ENCODE peak calls at places on chromosomes 7 and 10, in nine cellular contexts. J is H9, M is heart left ventricle, Z is endothelial cell, L is PC-3, T is OCI-LY7, H is left ventricle myocardium inferior, K is brain microvascular endothelial cell, B is fibroblast of the aortic adventitia. E is an unnamed sample.

GRCh38 chr7:140646931-140647647 is 6.5 kb upstream of the DENND2A start:
- DNase-seq in J (peak), M (peak), Z (peak), L (no peak), T (peak), H (no peak), K (no peak), B (peak), E (no peak)

GRCh38 chr7:155020996-155021395 is 18.1 kb upstream of the PAXIP1 start:
- DNase-seq in J (peak), M (no peak), Z (no peak), L (no peak), T (no peak), H (no peak), K (no peak), B (no peak), E (no peak)

GRCh38 chr7:100951172-100951571 is 1.8 kb downstream of the MUC3A start:
- DNase-seq in J (peak), M (no peak), Z (no peak), L (no peak), T (no peak), H (no peak), K (no peak), B (no peak), E (no peak)

GRCh38 chr10:74917481-74918077 is 91.2 kb downstream of the KAT6B start:
- DNase-seq in J (no peak), M (no peak), Z (no peak), L (peak), T (no peak), H (no peak), K (peak), B (peak), E (no peak)

GRCh38 chr7:139526578-139527544 is 3.4 kb downstream of the CLEC2L start:
- DNase-seq in J (no peak), M (no peak), Z (no peak), L (peak), T (no peak), H (no peak), K (peak), B (peak), E (no peak)

GRCh38 chr7:135859548-135859947 is 110.9 kb upstream of the FAM180A start:
- DNase-seq in J (no peak), M (no peak), Z (no peak), L (peak), T (no peak), H (no peak), K (peak), B (peak), E (no peak)

GRCh38 chr10:61943699-61944444 is 42.4 kb downstream of the ARID5B start:
- DNase-seq in J (no peak), M (no peak), Z (no peak), L (peak), T (peak), H (no peak), K (peak), B (peak), E (no peak)

GRCh38 chr7:16416289-16417282 is 4.8 kb downstream of the CRPPA start:
- DNase-seq in J (no peak), M (no peak), Z (no peak), L (peak), T (no peak), H (no peak), K (peak), B (peak), E (no peak)

GRCh38 chr7:130689683-130690082 is 3.3 kb upstream of the TSGA13 start:
- DNase-seq in J (no peak), M (no peak), Z (no peak), L (no peak), T (no peak), H (no peak), K (no peak), B (no peak), E (no peak)

GRCh38 chr7:23349484-23350157 is 50.5 kb downstream of the MALSU1 start:
- DNase-seq in J (no peak), M (no peak), Z (no peak), L (peak), T (no peak), H (no peak), K (peak), B (peak), E (no peak)

GRCh38 chr7:102843850-102844249 is 69.0 kb upstream of the LRRC17 start:
- DNase-seq in J (no peak), M (no peak), Z (no peak), L (no peak), T (no peak), H (no peak), K (no peak), B (no peak), E (no peak)

GRCh38 chr10:90798482-90798881 is 59.4 kb downstream of the HTR7 start:
- DNase-seq in J (no peak), M (no peak), Z (no peak), L (no peak), T (no peak), H (no peak), K (no peak), B (no peak), E (no peak)

GRCh38 chr10:52266858-52267257 is 47.2 kb upstream of the DKK1 start:
- DNase-seq in J (no peak), M (no peak), Z (no peak), L (no peak), T (no peak), H (no peak), K (no peak), B (no peak), E (no peak)

GRCh38 chr7:21620054-21620453 is 77.2 kb downstream of the DNAH11 start:
- DNase-seq in J (no peak), M (no peak), Z (no peak), L (peak), T (no peak), H (no peak), K (no peak), B (no peak), E (no peak)

GRCh38 chr10:131886181-131886716 is 14.6 kb upstream of the PPP2R2D start:
- DNase-seq in J (peak), M (no peak), Z (no peak), L (no peak), T (no peak), H (no peak), K (no peak), B (no peak), E (no peak)

DNA sequence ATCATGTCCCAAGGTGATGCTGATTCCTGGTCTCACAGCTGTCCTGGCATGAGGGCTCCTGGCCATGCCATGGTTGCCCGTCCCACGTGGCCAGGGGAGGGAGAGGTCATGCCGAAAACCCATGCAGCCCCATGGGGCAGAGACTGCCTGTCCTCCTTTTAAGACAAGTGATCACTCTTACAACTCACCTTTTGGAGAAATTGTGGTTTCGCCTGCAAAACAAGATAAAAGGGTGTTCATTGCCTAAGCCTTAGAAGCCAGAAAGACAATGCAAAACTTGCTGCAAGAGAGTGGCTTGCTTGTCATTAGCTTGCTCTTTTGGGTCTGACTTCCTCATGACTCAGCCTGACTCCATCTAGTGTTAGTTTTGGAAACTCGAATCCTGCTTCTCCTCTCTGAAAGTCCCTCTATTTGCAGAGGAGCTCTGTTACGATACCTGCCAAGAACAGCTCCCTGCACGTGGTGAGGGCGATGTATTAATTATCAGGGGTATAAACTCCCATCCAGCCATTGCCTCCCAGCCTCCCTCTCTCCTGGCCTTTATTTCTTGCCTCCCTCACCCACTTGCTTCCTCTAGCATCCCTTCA is 26.7 kb downstream of the TMEM273 start:
- DNase-seq in J (peak), M (no peak), Z (no peak), L (peak), T (peak), H (no peak), K (peak), B (peak), E (no peak)
- TF ChIP-seq CTCF in J (peak), M (peak), Z (no peak), L (peak), T (peak), H (peak), K (peak), B (peak), E (peak)

GRCh38 chr7:123661765-123662164 is 6.1 kb downstream of the LMOD2 start:
- DNase-seq in J (no peak), M (no peak), Z (no peak), L (no peak), T (no peak), H (no peak), K (no peak), B (no peak), E (no peak)

GRCh38 chr7:123662755-123663154 is 7.1 kb downstream of the LMOD2 start:
- DNase-seq in J (no peak), M (no peak), Z (no peak), L (no peak), T (no peak), H (no peak), K (no peak), B (no peak), E (no peak)

GRCh38 chr7:123665157-123665556 is 9.5 kb downstream of the LMOD2 start:
- DNase-seq in J (no peak), M (no peak), Z (no peak), L (peak), T (no peak), H (no peak), K (no peak), B (no peak), E (no peak)

GRCh38 chr7:123662293-123662692 is 6.6 kb downstream of the LMOD2 start:
- DNase-seq in J (no peak), M (no peak), Z (no peak), L (no peak), T (no peak), H (no peak), K (no peak), B (no peak), E (no peak)

GRCh38 chr7:123663200-123663599 is 7.5 kb downstream of the LMOD2 start:
- DNase-seq in J (no peak), M (no peak), Z (no peak), L (no peak), T (no peak), H (no peak), K (no peak), B (no peak), E (no peak)
- TF ChIP-seq CTCF in J (no peak), M (no peak), Z (no peak), L (no peak), T (no peak), H (no peak), K (no peak), B (no peak), E (no peak)

GRCh38 chr7:1311406-1312097 is 78.9 kb downstream of the UNCX start:
- DNase-seq in J (no peak), M (no peak), Z (no peak), L (no peak), T (no peak), H (no peak), K (no peak), B (no peak), E (no peak)

GRCh38 chr7:1314908-1315450 is 82.3 kb downstream of the UNCX start:
- DNase-seq in J (no peak), M (no peak), Z (no peak), L (no peak), T (no peak), H (peak), K (no peak), B (no peak), E (no peak)

GRCh38 chr7:1314021-1314907 is 81.6 kb downstream of the UNCX start:
- DNase-seq in J (peak), M (no peak), Z (no peak), L (no peak), T (no peak), H (peak), K (no peak), B (no peak), E (no peak)

GRCh38 chr7:1312098-1313070 is 79.7 kb downstream of the UNCX start:
- DNase-seq in J (no peak), M (no peak), Z (no peak), L (no peak), T (no peak), H (no peak), K (no peak), B (no peak), E (no peak)

DNA sequence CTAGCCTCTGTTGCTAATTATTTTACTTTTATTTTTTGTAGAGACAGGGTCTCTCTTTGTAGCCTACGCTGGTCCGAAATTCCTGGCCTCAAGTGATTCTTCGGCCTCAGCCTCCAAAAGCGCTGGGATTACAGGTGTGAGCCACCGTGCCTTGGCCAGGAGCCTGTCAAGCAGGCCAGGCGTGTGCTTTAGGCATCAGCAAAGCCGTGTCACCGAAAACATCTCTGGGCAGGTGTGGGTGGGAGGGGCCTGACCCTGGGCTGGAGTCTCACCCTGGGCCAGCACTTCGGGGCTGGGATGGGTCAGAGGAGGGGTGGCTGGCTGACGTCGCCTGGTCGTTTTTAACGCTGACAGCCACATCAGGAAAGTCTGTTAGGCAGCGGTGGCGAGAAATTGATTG is 80.9 kb downstream of the UNCX start:
- DNase-seq in J (no peak), M (no peak), Z (no peak), L (no peak), T (no peak), H (peak), K (no peak), B (no peak), E (no peak)
- TF ChIP-seq CTCF in J (no peak), M (no peak), Z (no peak), L (no peak), T (no peak), H (no peak), K (no peak), B (no peak), E (no peak)

GRCh38 chr7:92988051-92988450 is 129.7 kb downstream of the SAMD9 start:
- DNase-seq in J (no peak), M (no peak), Z (no peak), L (peak), T (no peak), H (no peak), K (peak), B (peak), E (no peak)
- TF ChIP-seq CTCF in J (peak), M (peak), Z (peak), L (peak), T (peak), H (peak), K (peak), B (peak), E (peak)

DNA sequence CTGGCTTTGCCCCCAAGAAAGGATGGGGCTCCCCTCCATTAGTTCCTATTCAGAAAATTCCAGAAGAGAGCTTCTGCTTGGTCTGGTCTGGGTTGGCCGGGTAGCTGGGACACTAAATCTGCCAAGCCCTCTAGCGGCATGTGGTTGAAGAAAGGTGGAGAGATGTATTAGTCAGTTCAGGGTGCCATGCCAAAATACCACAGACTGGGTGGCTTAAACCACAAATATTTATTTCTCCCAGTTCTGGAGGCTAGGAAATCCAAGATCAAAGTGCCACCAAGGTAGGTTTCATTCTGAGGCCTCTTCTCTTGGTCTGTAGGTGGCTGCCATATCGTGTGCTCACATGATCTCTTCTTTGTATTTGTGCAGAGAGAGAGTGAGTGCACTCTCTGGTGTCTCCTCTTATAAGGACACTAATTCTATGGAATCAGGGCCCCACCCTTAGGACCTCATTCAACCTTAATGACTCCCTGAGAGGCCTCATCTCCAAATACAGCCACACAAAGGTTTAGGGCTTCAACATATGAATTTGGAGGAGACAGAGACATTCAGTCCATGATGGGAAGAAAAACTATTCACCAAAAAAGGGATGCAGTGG is 38.7 kb upstream of the MTPAP start:
- DNase-seq in J (no peak), M (no peak), Z (no peak), L (peak), T (no peak), H (no peak), K (no peak), B (peak), E (no peak)
- TF ChIP-seq CTCF in J (no peak), M (no peak), Z (no peak), L (peak), T (no peak), H (no peak), K (no peak), B (no peak), E (no peak)

GRCh38 chr10:35056686-35057085 is 33.5 kb downstream of the CUL2 start:
- DNase-seq in J (no peak), M (no peak), Z (no peak), L (peak), T (no peak), H (no peak), K (no peak), B (no peak), E (no peak)

GRCh38 chr10:35058686-35059085 is 31.5 kb downstream of the CUL2 start:
- DNase-seq in J (no peak), M (no peak), Z (no peak), L (no peak), T (no peak), H (no peak), K (no peak), B (no peak), E (no peak)

GRCh38 chr10:35059486-35059885 is 30.7 kb downstream of the CUL2 start:
- DNase-seq in J (no peak), M (no peak), Z (no peak), L (no peak), T (no peak), H (no peak), K (no peak), B (peak), E (no peak)

GRCh38 chr10:35056133-35056532 is 34.0 kb downstream of the CUL2 start:
- DNase-seq in J (no peak), M (no peak), Z (no peak), L (no peak), T (no peak), H (no peak), K (no peak), B (no peak), E (no peak)

GRCh38 chr10:35058134-35058533 is 32.0 kb downstream of the CUL2 start:
- DNase-seq in J (no peak), M (no peak), Z (no peak), L (peak), T (no peak), H (no peak), K (peak), B (peak), E (no peak)
- TF ChIP-seq CTCF in J (no peak), M (no peak), Z (no peak), L (no peak), T (no peak), H (no peak), K (no peak), B (no peak), E (no peak)

DNA sequence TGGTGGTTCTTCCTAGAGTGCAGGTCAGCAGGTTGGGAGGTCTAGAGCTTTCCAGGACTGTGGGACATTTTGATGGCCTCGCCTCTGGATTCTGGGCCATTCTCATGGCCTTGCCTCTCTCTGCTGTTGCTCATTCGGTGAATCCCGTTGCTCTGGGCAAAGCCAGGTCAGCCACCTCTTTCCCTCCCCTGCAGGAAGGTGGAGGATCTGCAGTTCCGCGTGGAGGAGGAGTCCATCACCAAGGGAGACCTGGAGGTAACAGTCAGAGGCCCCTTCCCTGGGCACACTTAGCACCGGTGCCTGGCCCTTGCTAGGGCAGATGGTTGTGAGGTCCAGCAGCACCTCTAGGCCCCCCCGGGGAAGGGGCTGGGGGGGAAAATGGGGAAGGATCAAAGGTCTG is 74.9 kb downstream of the CLIP2 start:
- DNase-seq in J (peak), M (no peak), Z (peak), L (peak), T (no peak), H (no peak), K (no peak), B (no peak), E (no peak)
- TF ChIP-seq CTCF in J (peak), M (no peak), Z (peak), L (peak), T (no peak), H (no peak), K (peak), B (peak), E (no peak)

GRCh38 chr10:80204801-80205477 is 398 bp downstream of the ANXA11 start:
- DNase-seq in J (no peak), M (peak), Z (peak), L (peak), T (peak), H (peak), K (no peak), B (peak), E (no peak)
- TF ChIP-seq CTCF in J (no peak), M (no peak), Z (no peak), L (no peak), T (peak), H (no peak), K (no peak), B (no peak), E (no peak)

GRCh38 chr10:119149723-119150122 is 15.8 kb downstream of the SFXN4 start:
- DNase-seq in J (no peak), M (no peak), Z (peak), L (no peak), T (no peak), H (no peak), K (no peak), B (no peak), E (no peak)

GRCh38 chr10:119149157-119149556 is 16.4 kb downstream of the SFXN4 start:
- DNase-seq in J (no peak), M (no peak), Z (no peak), L (no peak), T (no peak), H (no peak), K (no peak), B (no peak), E (no peak)

GRCh38 chr10:119153661-119154060 is 11.9 kb downstream of the SFXN4 start:
- DNase-seq in J (no peak), M (no peak), Z (no peak), L (no peak), T (no peak), H (no peak), K (no peak), B (no peak), E (no peak)

DNA sequence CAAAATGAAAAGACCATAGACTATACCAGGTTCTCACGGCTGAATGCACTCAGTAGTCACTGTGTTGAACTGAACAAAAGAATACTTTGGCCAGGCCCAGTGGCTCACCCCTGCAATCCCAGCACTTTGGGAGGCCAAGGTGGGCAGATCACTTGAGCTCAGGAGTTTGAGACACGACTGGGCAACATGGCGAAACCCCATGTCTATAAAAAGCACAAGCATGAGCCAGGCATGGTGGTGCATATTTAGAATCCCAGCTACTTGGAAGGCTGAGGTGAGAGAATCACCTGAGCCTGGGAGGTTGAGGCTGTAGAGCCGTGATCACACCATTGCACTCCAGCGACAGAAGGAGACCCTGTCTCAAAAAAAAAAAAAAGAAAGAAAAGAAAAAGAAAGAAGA is 12.5 kb downstream of the SFXN4 start:
- DNase-seq in J (no peak), M (no peak), Z (no peak), L (no peak), T (no peak), H (no peak), K (no peak), B (no peak), E (no peak)
- TF ChIP-seq CTCF in J (no peak), M (no peak), Z (no peak), L (no peak), T (no peak), H (no peak), K (no peak), B (no peak), E (no peak)

GRCh38 chr10:49115015-49115795 is at the start of gene VSTM4:
- DNase-seq in J (peak), M (peak), Z (peak), L (no peak), T (no peak), H (peak), K (peak), B (peak), E (peak)
- TF ChIP-seq CTCF in J (no peak), M (peak), Z (no peak), L (no peak), T (no peak), H (no peak), K (no peak), B (no peak), E (peak)